ENCODE peak calls at places on chromosome 16, in four cellular contexts. E is H1, G is heart right ventricle, R is HCT116. S is an unnamed sample.

GRCh38 chr16:81409016-81409556 is 35.5 kb upstream of the CMIP start:
- DNase-seq in E (no peak), G (no peak), R (no peak), S (no peak)

GRCh38 chr16:74501484-74502479 is 80.5 kb upstream of the CLEC18B start:
- DNase-seq in E (no peak), G (peak), R (no peak), S (no peak)

GRCh38 chr16:27408012-27408601 is 6.1 kb downstream of the IL21R start:
- DNase-seq in E (no peak), G (no peak), R (no peak), S (no peak)

GRCh38 chr16:22318690-22319358 is 21.6 kb downstream of the POLR3E start:
- DNase-seq in E (no peak), G (no peak), R (no peak), S (no peak)

GRCh38 chr16:27690604-27691003 is 140.7 kb downstream of the KATNIP start:
- DNase-seq in E (no peak), G (no peak), R (peak), S (no peak)

GRCh38 chr16:11635127-11635652 is 33.1 kb upstream of the SNN start:
- DNase-seq in E (no peak), G (no peak), R (no peak), S (no peak)

GRCh38 chr16:69567031-69567680 is 1.4 kb downstream of the NFAT5 start:
- DNase-seq in E (no peak), G (no peak), R (no peak), S (no peak)

GRCh38 chr16:77739493-77739892 is 17.2 kb downstream of the NUDT7 start:
- DNase-seq in E (no peak), G (no peak), R (no peak), S (no peak)

GRCh38 chr16:78837706-78838105 is 738.3 kb downstream of the WWOX start:
- DNase-seq in E (no peak), G (no peak), R (no peak), S (no peak)

GRCh38 chr16:8572063-8572918 is 18.0 kb downstream of the TMEM114 start:
- DNase-seq in E (no peak), G (no peak), R (no peak), S (no peak)

GRCh38 chr16:1047123-1047522 is 25.4 kb upstream of the SSTR5 start:
- DNase-seq in E (no peak), G (no peak), R (no peak), S (no peak)

GRCh38 chr16:51538707-51539604 is 387.9 kb upstream of the SALL1 start:
- DNase-seq in E (no peak), G (no peak), R (no peak), S (peak)

GRCh38 chr16:1533443-1533951 is at the start of gene TMEM204:
- DNase-seq in E (no peak), G (peak), R (no peak), S (no peak)

GRCh38 chr16:87762620-87763019 is 3.2 kb downstream of the KLHDC4 start:
- DNase-seq in E (no peak), G (no peak), R (no peak), S (no peak)

GRCh38 chr16:56964243-56965148 is 2.7 kb downstream of the CETP start:
- DNase-seq in E (peak), G (peak), R (peak), S (peak)

GRCh38 chr16:10405386-10405939 is 19.6 kb downstream of the ATF7IP2 start:
- DNase-seq in E (no peak), G (peak), R (no peak), S (peak)

GRCh38 chr16:69851491-69852240 is 89.5 kb downstream of the WWP2 start:
- DNase-seq in E (no peak), G (no peak), R (no peak), S (no peak)

GRCh38 chr16:50970221-50970620 is 180.8 kb downstream of the SALL1 start:
- DNase-seq in E (no peak), G (no peak), R (no peak), S (no peak)

GRCh38 chr16:27928542-27928941 is 135.0 kb downstream of the GSG1L start:
- DNase-seq in E (no peak), G (no peak), R (no peak), S (no peak)

GRCh38 chr16:23071202-23072083 is 77.8 kb downstream of the USP31 start:
- DNase-seq in E (no peak), G (peak), R (no peak), S (no peak)

GRCh38 chr16:78742501-78743283 is 643.2 kb downstream of the WWOX start:
- DNase-seq in E (no peak), G (no peak), R (no peak), S (no peak)

GRCh38 chr16:49588729-49589384 is 215.3 kb downstream of the C16orf78 start:
- DNase-seq in E (no peak), G (no peak), R (no peak), S (no peak)

GRCh38 chr16:49492090-49492801 is 118.6 kb downstream of the C16orf78 start:
- DNase-seq in E (peak), G (peak), R (no peak), S (no peak)

GRCh38 chr16:24728891-24729242 is 584 bp upstream of the TNRC6A start:
- DNase-seq in E (no peak), G (no peak), R (no peak), S (no peak)

GRCh38 chr16:68113059-68113757 is 28.0 kb downstream of the NFATC3 start:
- DNase-seq in E (no peak), G (no peak), R (no peak), S (no peak)

GRCh38 chr16:1696863-1697262 is 9.1 kb upstream of the MAPK8IP3 start:
- DNase-seq in E (no peak), G (no peak), R (no peak), S (no peak)

GRCh38 chr16:7990864-7991263 is 599.4 kb downstream of the TMEM114 start:
- DNase-seq in E (no peak), G (no peak), R (no peak), S (no peak)

GRCh38 chr16:73546351-73546845 is 498.5 kb upstream of the ZFHX3 start:
- DNase-seq in E (no peak), G (no peak), R (no peak), S (no peak)

GRCh38 chr16:11127610-11128195 is 128.3 kb downstream of the SOCS1 start:
- DNase-seq in E (no peak), G (no peak), R (no peak), S (no peak)

GRCh38 chr16:24685539-24686432 is 43.7 kb upstream of the TNRC6A start:
- DNase-seq in E (no peak), G (peak), R (no peak), S (no peak)

GRCh38 chr16:82769845-82770244 is 143.1 kb downstream of the CDH13 start:
- DNase-seq in E (no peak), G (peak), R (no peak), S (no peak)

GRCh38 chr16:70675851-70676513 is 9.9 kb downstream of the MTSS2 start:
- DNase-seq in E (no peak), G (no peak), R (no peak), S (no peak)

GRCh38 chr16:64641343-64641742 is 480.5 kb downstream of the CDH11 start:
- DNase-seq in E (no peak), G (no peak), R (no peak), S (no peak)

GRCh38 chr16:83272201-83272600 is 535.6 kb upstream of the HSBP1 start:
- DNase-seq in E (no peak), G (no peak), R (no peak), S (no peak)

GRCh38 chr16:82452002-82452741 is 174.6 kb upstream of the CDH13 start:
- DNase-seq in E (no peak), G (no peak), R (no peak), S (no peak)

GRCh38 chr16:55672471-55672870 is 16.7 kb downstream of the SLC6A2 start:
- DNase-seq in E (no peak), G (peak), R (no peak), S (no peak)

GRCh38 chr16:57377080-57377841 is 5.0 kb downstream of the CX3CL1 start:
- DNase-seq in E (no peak), G (no peak), R (no peak), S (no peak)

GRCh38 chr16:89291776-89292175 is 74.3 kb downstream of the ZNF778 start:
- DNase-seq in E (no peak), G (no peak), R (no peak), S (no peak)

GRCh38 chr16:89294486-89294885 is 77.0 kb downstream of the ZNF778 start:
- DNase-seq in E (no peak), G (no peak), R (no peak), S (no peak)

GRCh38 chr16:89292443-89293078 is 75.1 kb downstream of the ZNF778 start:
- DNase-seq in E (no peak), G (no peak), R (no peak), S (no peak)

GRCh38 chr16:89295071-89295900 is 77.8 kb downstream of the ZNF778 start:
- DNase-seq in E (no peak), G (no peak), R (no peak), S (no peak)

DNA sequence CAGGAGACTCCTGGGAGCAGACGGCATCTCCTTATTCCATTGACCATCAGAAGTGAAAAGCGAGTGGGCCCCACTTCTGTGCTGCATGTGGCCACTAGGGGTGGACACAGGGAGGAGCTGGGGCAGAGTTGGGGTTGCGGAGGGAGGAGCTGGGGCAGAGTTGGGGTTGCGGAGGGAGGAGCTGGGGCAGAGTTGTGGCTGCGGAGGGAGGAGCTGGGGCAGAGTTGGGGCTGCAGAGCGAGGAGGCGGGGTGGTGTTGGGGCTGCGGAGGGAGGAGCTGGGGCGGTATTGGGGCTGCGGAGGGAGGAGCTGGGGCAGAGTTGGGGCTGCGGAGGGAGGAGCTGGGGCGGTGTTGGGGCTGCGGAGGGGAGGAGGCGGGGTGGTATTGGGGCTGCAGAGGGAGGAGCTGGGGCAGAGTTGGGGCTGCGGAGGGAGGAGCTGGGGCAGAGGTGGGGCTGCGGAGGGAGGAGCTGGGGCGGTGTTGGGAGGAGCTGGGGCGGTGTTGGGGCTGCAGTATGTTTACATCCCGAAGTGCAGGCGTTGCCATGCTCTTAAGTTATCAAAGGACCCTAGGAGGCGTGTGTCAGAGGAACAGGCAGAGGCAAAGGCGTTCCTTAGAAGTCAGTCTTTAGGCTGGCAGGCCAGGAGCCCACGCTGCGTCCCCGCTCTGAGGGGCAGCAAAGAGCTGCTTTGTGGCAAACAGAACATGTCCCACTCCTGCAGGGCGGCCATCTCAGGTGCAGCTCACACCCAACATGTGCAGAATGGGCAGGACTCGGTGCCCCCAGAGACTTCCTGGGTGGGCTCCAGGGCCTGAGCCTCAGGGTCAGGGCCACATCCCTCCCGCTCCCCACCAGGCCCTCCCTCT is 76.0 kb downstream of the ZNF778 start:
- DNase-seq in E (peak), G (no peak), R (no peak), S (no peak)
- H3K4me3 ChIP-seq in E (no peak), G (no peak), R (no peak), S (no peak)

GRCh38 chr16:2815299-2815771 is 1.7 kb upstream of the PRSS21 start:
- DNase-seq in E (no peak), G (no peak), R (no peak), S (no peak)

GRCh38 chr16:2818278-2818876 is 1.3 kb downstream of the PRSS21 start:
- DNase-seq in E (no peak), G (no peak), R (no peak), S (no peak)

GRCh38 chr16:2816751-2817495 is at the start of gene PRSS21:
- DNase-seq in E (no peak), G (no peak), R (no peak), S (no peak)

GRCh38 chr16:2819179-2819938 is 2.3 kb downstream of the PRSS21 start:
- DNase-seq in E (no peak), G (no peak), R (no peak), S (no peak)

GRCh38 chr16:2817496-2818277 is 650 bp downstream of the PRSS21 start:
- DNase-seq in E (no peak), G (no peak), R (no peak), S (no peak)
- H3K4me3 ChIP-seq in E (no peak), G (no peak), R (no peak), S (no peak)

DNA sequence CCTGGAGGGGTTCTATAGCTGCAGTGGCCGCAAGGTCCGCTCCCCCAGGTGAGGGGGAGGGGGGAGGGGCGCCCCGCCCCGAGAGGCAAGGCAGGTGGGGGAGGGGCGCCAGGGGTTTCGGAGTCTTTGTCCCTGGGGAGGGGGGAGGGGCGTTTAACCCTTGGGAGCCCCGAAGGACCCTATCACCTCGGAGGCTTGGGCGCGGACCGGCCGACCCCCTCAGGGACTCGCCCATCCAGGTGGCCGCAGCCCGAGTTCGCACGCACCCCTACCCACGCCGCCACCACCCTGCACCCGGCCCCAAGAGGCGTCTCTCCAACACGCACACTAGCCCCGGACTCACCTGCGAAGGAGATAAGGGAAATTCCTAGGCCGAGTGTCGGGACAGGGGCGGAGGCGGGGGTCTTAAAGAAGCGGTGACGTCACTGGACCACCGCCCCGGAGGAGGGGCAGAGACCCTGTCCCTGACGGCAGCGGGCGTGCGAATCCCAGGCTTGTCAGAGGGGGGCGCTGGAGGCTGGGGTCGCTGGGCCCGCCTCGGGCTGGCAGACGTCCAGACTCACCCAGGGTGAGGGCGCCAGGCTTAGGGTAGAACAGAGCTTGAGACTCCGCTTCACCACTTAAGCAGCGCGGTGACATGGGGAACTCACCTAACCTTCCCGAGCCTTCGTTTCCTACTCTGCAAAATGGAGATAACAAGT is at the start of gene CLDN6:
- DNase-seq in E (peak), G (no peak), R (no peak), S (peak)
- H3K4me3 ChIP-seq in E (peak), G (no peak), R (no peak), S (peak)

GRCh38 chr16:19116711-19117449 is 3.1 kb downstream of the ITPRIPL2 start:
- DNase-seq in E (no peak), G (no peak), R (no peak), S (no peak)
- H3K4me3 ChIP-seq in E (no peak), G (no peak), R (no peak), S (no peak)

GRCh38 chr16:85259831-85260165 is 147.5 kb upstream of the CIBAR2 start:
- DNase-seq in E (no peak), G (no peak), R (no peak), S (no peak)

GRCh38 chr16:85258616-85259015 is 146.3 kb upstream of the CIBAR2 start:
- DNase-seq in E (no peak), G (no peak), R (no peak), S (no peak)

GRCh38 chr16:85257483-85257882 is 145.2 kb upstream of the CIBAR2 start:
- DNase-seq in E (no peak), G (no peak), R (no peak), S (no peak)

GRCh38 chr16:85259115-85259830 is 147.0 kb upstream of the CIBAR2 start:
- DNase-seq in E (no peak), G (no peak), R (no peak), S (no peak)

GRCh38 chr16:85258166-85258565 is 145.9 kb upstream of the CIBAR2 start:
- DNase-seq in E (no peak), G (no peak), R (no peak), S (no peak)
- H3K4me3 ChIP-seq in E (no peak), G (no peak), R (no peak), S (no peak)

S was measured in retinal pigment epithelial cell.